ENCODE peak calls at places on chromosomes 7 and 10, in five cellular contexts. B is HCT116, K is K562, C is HepG2, Z is GM12878. D is an unnamed sample.

GRCh38 chr7:86469680-86470295 is 173.9 kb upstream of the GRM3 start:
- DNase-seq in Z (peak), K (peak), B (peak), C (peak), D (peak)

GRCh38 chr7:29980151-29980550 is 9.4 kb downstream of the SCRN1 start:
- DNase-seq in Z (no peak), C (no peak), K (no peak), B (no peak), D (no peak)

GRCh38 chr10:48285710-48286109 is 11.2 kb upstream of the FRMPD2 start:
- DNase-seq in Z (peak), B (no peak), K (no peak), C (no peak), D (no peak)

GRCh38 chr10:70130878-70131559 is 1.6 kb downstream of the AIFM2 start:
- DNase-seq in B (no peak), C (peak), K (no peak), Z (no peak), D (no peak)

GRCh38 chr7:101950450-101951119 is 133.2 kb downstream of the CUX1 start:
- DNase-seq in Z (no peak), K (peak), B (peak), C (no peak), D (no peak)

GRCh38 chr7:93203496-93203895 is 22.8 kb downstream of the HEPACAM2 start:
- DNase-seq in K (no peak), Z (no peak), B (no peak), C (no peak), D (peak)

GRCh38 chr7:138125598-138126111 is 49.4 kb downstream of the AKR1D1 start:
- DNase-seq in Z (peak), K (no peak), B (no peak), C (no peak), D (no peak)

GRCh38 chr10:7525314-7526016 is 114.6 kb upstream of the SFMBT2 start:
- DNase-seq in C (peak), Z (peak), B (peak), K (peak), D (peak)

GRCh38 chr7:5507026-5507425 is 83.4 kb upstream of the TNRC18 start:
- DNase-seq in B (no peak), K (no peak), C (no peak), Z (no peak), D (no peak)

GRCh38 chr10:62437696-62438095 is 63.5 kb downstream of the ZNF365 start:
- DNase-seq in B (peak), Z (no peak), C (peak), K (peak), D (peak)

GRCh38 chr10:51301644-51302043 is 227.4 kb downstream of the PRKG1 start:
- DNase-seq in C (no peak), Z (no peak), B (no peak), K (no peak), D (no peak)

GRCh38 chr10:5317547-5318107 is 47.1 kb upstream of the UCN3 start:
- DNase-seq in Z (no peak), C (peak), K (peak), B (no peak), D (no peak)

GRCh38 chr7:47944536-47945260 is 3.6 kb downstream of the PKD1L1 start:
- DNase-seq in B (no peak), K (no peak), Z (no peak), C (no peak), D (no peak)

GRCh38 chr10:33412261-33413092 is 78.0 kb upstream of the NRP1 start:
- DNase-seq in B (no peak), C (no peak), K (no peak), Z (no peak), D (no peak)

GRCh38 chr10:70379581-70380176 is 2.7 kb downstream of the LRRC20 start:
- DNase-seq in B (no peak), K (peak), C (no peak), Z (no peak), D (no peak)

GRCh38 chr7:66281678-66282593 is 76.8 kb downstream of the TPST1 start:
- DNase-seq in Z (no peak), B (peak), K (peak), C (peak), D (no peak)

GRCh38 chr10:122140941-122141623 is 130.0 kb upstream of the BTBD16 start:
- DNase-seq in B (peak), C (peak), Z (no peak), K (no peak), D (no peak)

GRCh38 chr7:40470817-40471216 is 336.0 kb downstream of the SUGCT start:
- DNase-seq in Z (no peak), K (no peak), C (no peak), B (no peak), D (no peak)

DNA sequence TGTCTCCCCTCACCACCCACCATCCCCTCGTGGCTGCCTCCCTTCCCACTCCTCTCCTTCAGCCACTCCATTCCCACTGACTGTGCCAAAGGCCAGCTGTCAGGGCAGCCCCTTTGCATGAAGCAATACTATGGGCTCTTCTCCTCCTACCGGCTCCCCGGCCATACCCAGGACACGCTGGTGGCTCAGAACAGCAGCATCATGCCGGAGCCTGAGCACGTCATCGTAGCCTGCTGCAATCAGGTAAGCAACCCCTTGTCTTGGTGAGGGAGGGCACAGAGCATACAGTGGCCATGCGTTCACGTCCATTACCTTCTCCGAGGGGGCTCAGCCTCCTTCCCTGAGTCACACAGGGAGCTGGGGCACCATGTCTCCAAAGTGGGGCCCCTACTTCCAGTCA is 11.6 kb downstream of the CHAT start:
- DNase-seq in C (no peak), K (no peak), Z (no peak), B (no peak), D (no peak)
- TF ChIP-seq JUND in C (no peak), K (no peak), Z (no peak), B (no peak), D (no peak)

DNA sequence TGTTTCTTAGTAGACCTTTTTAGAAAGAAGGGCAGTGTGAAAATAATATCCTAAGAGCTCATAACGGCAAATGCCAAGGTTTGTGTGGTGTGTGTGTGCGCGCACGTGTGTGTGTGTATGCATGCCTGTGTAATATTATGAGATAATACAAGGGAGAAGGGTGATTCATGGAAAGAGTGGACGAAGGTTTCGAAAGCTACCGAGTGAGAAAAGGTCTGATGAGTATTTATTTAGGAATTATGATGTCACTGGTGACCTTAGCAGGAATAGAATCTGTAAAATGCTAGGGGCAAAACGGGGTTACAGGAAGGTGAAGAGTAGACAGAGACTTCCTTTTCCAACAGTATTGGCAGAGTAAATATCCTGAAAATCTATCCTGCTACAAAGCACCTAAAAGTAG is 107.3 kb downstream of the AHR start:
- DNase-seq in C (peak), K (no peak), B (peak), Z (no peak), D (no peak)
- TF ChIP-seq JUND in C (no peak), K (no peak), B (peak), Z (no peak), D (no peak)

DNA sequence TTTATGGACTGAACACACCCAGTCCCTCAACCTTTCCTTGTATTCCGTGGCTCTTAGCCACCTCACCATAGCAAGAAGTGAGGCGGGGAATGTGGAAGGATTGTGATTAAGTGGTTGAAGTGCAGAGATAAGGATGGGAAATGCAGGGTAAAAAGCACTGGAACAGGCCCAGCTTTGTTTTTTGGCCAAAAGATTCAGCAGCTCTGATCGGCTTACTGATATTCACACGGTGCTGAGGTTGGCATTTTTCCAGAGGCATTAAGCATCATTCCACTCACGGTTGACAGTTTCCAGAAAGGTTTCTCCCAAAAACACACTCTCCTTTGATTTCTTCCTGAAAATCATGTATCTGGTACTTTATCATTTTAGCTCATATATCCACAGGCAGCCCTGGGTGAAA is 544.2 kb downstream of the CNTNAP2 start:
- DNase-seq in B (no peak), Z (no peak), K (no peak), C (no peak), D (no peak)
- TF ChIP-seq JUND in B (no peak), Z (no peak), K (no peak), C (no peak), D (no peak)

DNA sequence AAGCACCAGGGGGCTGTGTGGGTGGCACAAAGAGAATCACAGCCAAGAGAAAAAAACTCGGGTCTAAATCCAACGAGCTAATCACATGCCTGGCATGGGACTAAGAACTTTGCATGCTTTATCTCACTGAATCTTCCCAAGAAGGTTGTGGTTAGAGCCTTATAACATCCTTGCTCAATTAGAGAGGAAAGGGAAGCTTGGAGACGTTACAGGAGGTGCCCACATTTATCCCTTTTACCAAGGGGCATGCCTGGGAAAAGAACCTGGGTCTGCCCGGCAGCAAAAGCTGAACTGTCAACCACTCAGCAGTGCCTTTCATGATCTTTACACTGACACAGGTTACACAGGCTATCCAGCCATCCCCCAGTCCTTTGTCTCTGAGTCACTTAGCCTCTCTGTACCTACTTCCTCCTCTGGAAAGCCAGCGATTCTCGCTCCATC is 190.1 kb downstream of the PRPF18 start:
- DNase-seq in K (no peak), Z (no peak), C (no peak), B (no peak), D (no peak)
- TF ChIP-seq JUND in K (no peak), Z (no peak), C (no peak), B (no peak), D (no peak)

GRCh38 chr10:30857803-30858202 is 173.9 kb downstream of the ZNF438 start:
- DNase-seq in Z (no peak), B (no peak), C (no peak), K (no peak), D (no peak)
- TF ChIP-seq JUND in Z (no peak), B (no peak), C (no peak), K (no peak), D (no peak)

DNA sequence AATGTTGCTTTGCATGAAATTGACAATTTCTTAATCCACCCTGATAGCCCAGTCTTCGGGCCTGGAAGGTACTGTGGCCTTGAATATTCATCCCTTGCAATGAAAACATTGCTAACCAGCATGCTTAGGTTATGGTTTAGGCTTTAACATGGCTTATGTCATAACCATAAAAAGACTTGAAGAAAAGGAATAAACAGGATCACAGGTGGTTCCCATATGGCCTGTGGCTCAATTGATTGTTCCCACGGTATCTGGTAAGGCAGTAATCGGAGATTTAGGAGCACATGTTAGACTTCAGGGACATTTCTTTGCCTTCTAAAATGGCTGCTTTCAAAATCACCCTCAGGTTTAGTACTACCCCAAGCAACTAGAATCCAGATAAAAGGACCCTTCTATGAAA is 139.5 kb downstream of the ST7 start:
- DNase-seq in K (no peak), Z (no peak), C (no peak), B (no peak), D (no peak)
- TF ChIP-seq JUND in K (no peak), Z (no peak), C (no peak), B (no peak), D (no peak)

DNA sequence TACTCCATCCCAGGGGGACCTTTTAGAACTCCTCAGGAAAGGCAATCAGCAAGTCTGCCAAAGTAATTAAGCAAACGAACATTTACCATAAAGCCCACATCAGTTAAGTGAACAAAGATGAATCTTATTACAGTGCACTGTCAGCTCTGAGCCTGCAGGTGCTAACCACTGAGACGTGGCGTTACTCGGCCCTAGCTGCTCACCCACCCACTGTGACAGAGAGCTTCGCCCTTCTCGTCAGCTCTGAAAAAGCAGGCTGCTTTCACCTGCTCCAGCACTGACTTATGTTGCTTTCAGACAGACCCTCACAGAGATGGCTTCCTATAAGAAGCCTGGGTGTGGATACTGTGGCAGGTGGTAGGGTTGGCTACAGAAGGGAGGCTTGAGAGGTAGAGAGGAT is 57.7 kb upstream of the KCNIP2 start:
- DNase-seq in C (no peak), K (no peak), Z (peak), B (no peak), D (no peak)
- TF ChIP-seq JUND in C (no peak), K (no peak), Z (no peak), B (no peak), D (no peak)

D was measured in T47D.